ENCODE peak calls at places on chromosome 12, in five cellular contexts. A is GM03348; X is effector memory CD8-positive, alpha-beta T cell; T is stomach; L is NCI-H748 treated with DMSO at 0.1 percent for 48 hours. I is an unnamed sample.

GRCh38 chr12:15859136-15859535 is 23.1 kb upstream of the STRAP start:
- DNase-seq in X (no peak), A (no peak), T (no peak), L (no peak), I (no peak)

GRCh38 chr12:95218852-95219171 is 1.2 kb downstream of the VEZT start:
- DNase-seq in X (no peak), A (no peak), L (peak; percentile 38), T (no peak), I (no peak)

GRCh38 chr12:120874547-120875245 is 29.5 kb downstream of the SPPL3 start:
- DNase-seq in L (no peak), X (no peak), T (no peak), A (no peak), I (no peak)

GRCh38 chr12:107845980-107846659 is 71.6 kb downstream of the ASCL4 start:
- DNase-seq in X (no peak), T (peak; percentile 31), L (no peak), A (no peak), I (no peak)

GRCh38 chr12:113680868-113681267 is 209.2 kb upstream of the LHX5 start:
- DNase-seq in A (no peak), L (no peak), T (no peak), X (no peak), I (no peak)

GRCh38 chr12:2064078-2064507 is 11.3 kb downstream of the CACNA1C start:
- DNase-seq in A (peak; percentile 72), L (no peak), X (peak; percentile 10), T (no peak), I (no peak)

GRCh38 chr12:114809132-114809531 is 125.2 kb upstream of the TBX3 start:
- DNase-seq in A (no peak), L (no peak), X (no peak), T (no peak), I (no peak)

GRCh38 chr12:6132496-6132895 is 8.0 kb upstream of the VWF start:
- DNase-seq in T (no peak), L (no peak), X (no peak), A (no peak), I (no peak)

GRCh38 chr12:15879413-15879812 is 2.8 kb upstream of the STRAP start:
- DNase-seq in L (no peak), T (no peak), X (no peak), A (no peak), I (no peak)

GRCh38 chr12:98453070-98453469 is 62.3 kb upstream of the TMPO start:
- DNase-seq in X (no peak), L (no peak), T (no peak), A (no peak), I (no peak)

GRCh38 chr12:78519422-78519821 is 345.2 kb upstream of the SYT1 start:
- DNase-seq in L (no peak), X (no peak), A (no peak), T (no peak), I (no peak)

GRCh38 chr12:11778703-11779102 is 129.2 kb downstream of the ETV6 start:
- DNase-seq in L (no peak), X (no peak), A (no peak), T (no peak), I (no peak)

GRCh38 chr12:112163056-112163455 is 37.7 kb downstream of the TRAFD1 start:
- DNase-seq in X (no peak), A (no peak), T (no peak), L (no peak), I (no peak)

GRCh38 chr12:24901975-24902461 is 46.9 kb downstream of the BCAT1 start:
- DNase-seq in X (no peak), L (no peak), T (no peak), A (no peak), I (no peak)

GRCh38 chr12:103181366-103182152 is 224.1 kb downstream of the ASCL1 start:
- DNase-seq in X (no peak), L (no peak), T (no peak), A (no peak), I (no peak)

GRCh38 chr12:110022980-110023633 is 23.9 kb downstream of the ANKRD13A start:
- DNase-seq in L (no peak), A (peak; percentile 75), X (no peak), T (no peak), I (no peak)

GRCh38 chr12:3354586-3354985 is 136.4 kb upstream of the PRMT8 start:
- DNase-seq in X (no peak), A (no peak), T (peak; percentile 13), L (no peak), I (no peak)

GRCh38 chr12:115176741-115177400 is 492.9 kb upstream of the TBX3 start:
- DNase-seq in A (no peak), X (no peak), L (no peak), T (no peak), I (no peak)

GRCh38 chr12:72024613-72025012 is 86.0 kb downstream of the TPH2 start:
- DNase-seq in A (no peak), X (no peak), T (no peak), L (no peak), I (no peak)